ENCODE peak calls at places on chromosomes 3 and 15, in seven cellular contexts. K, G, J, H, Q, O and T are unnamed samples.

GRCh38 chr15:25811481-25811906 is 51.6 kb downstream of the ATP10A start:
- DNase-seq in K (no peak), G (no peak), J (no peak), H (no peak), Q (no peak), O (no peak), T (no peak)

GRCh38 chr3:180117381-180118163 is 80.8 kb upstream of the PEX5L start:
- DNase-seq in K (no peak), G (no peak), J (no peak), H (no peak), Q (no peak), O (no peak), T (no peak)

GRCh38 chr3:32374788-32375595 is 16.7 kb upstream of the CMTM7 start:
- DNase-seq in K (peak), G (peak), J (peak), H (peak), Q (no peak), O (peak), T (peak)

GRCh38 chr15:65083262-65083701 is 6.7 kb downstream of the KBTBD13 start:
- DNase-seq in K (peak), G (no peak), J (no peak), H (peak), Q (no peak), O (no peak), T (no peak)

GRCh38 chr3:11600501-11601282 is 43.0 kb downstream of the VGLL4 start:
- DNase-seq in K (peak), G (peak), J (no peak), H (peak), Q (no peak), O (peak), T (peak)

GRCh38 chr15:67109141-67110034 is 44.0 kb downstream of the SMAD3 start:
- DNase-seq in K (peak), G (no peak), J (peak), H (peak), Q (peak), O (peak), T (peak)

GRCh38 chr3:173502983-173503568 is 105.5 kb downstream of the NLGN1 start:
- DNase-seq in K (no peak), G (no peak), J (no peak), H (peak), Q (no peak), O (no peak), T (no peak)

GRCh38 chr3:122364508-122364907 is 18.5 kb downstream of the MIX23 start:
- DNase-seq in K (no peak), G (no peak), J (no peak), H (no peak), Q (no peak), O (no peak), T (no peak)

GRCh38 chr15:91224750-91225380 is 124.8 kb downstream of the SV2B start:
- DNase-seq in K (no peak), G (no peak), J (peak), H (no peak), Q (no peak), O (peak), T (no peak)

GRCh38 chr15:43777293-43777819 is 590 bp upstream of the ELL3 start:
- DNase-seq in K (peak), G (peak), J (peak), H (peak), Q (peak), O (peak), T (peak)

GRCh38 chr15:69422336-69422895 is 8.3 kb downstream of the KIF23 start:
- DNase-seq in K (no peak), G (peak), J (no peak), H (no peak), Q (no peak), O (no peak), T (no peak)

GRCh38 chr3:187968883-187969580 is 184.9 kb upstream of the LPP start:
- DNase-seq in K (no peak), G (peak), J (peak), H (no peak), Q (no peak), O (no peak), T (peak)

GRCh38 chr3:143644370-143645089 is 203.7 kb downstream of the SLC9A9 start:
- DNase-seq in K (no peak), G (peak), J (peak), H (no peak), Q (no peak), O (peak), T (peak)

GRCh38 chr3:29585368-29585767 is 304.5 kb downstream of the RBMS3 start:
- DNase-seq in K (no peak), G (no peak), J (no peak), H (no peak), Q (no peak), O (no peak), T (no peak)

GRCh38 chr15:74535388-74536084 is 5.5 kb upstream of the ARID3B start:
- DNase-seq in K (no peak), G (no peak), J (no peak), H (no peak), Q (no peak), O (no peak), T (no peak)

GRCh38 chr3:105951043-105951442 is 82.2 kb upstream of the CBLB start:
- DNase-seq in K (no peak), G (no peak), J (no peak), H (no peak), Q (no peak), O (no peak), T (no peak)

GRCh38 chr3:119175869-119176756 is 2.7 kb downstream of the UPK1B start:
- DNase-seq in K (no peak), G (no peak), J (peak), H (no peak), Q (no peak), O (peak), T (no peak)

GRCh38 chr15:64507293-64507802 is 47.0 kb downstream of the ZNF609 start:
- DNase-seq in K (peak), G (peak), J (peak), H (peak), Q (peak), O (peak), T (peak)

GRCh38 chr3:122392868-122393844 is 9.2 kb downstream of the FAM162A start:
- DNase-seq in K (no peak), G (no peak), J (no peak), H (no peak), Q (no peak), O (peak), T (no peak)

GRCh38 chr15:60137711-60138396 is 133.7 kb downstream of the FOXB1 start:
- DNase-seq in K (no peak), G (no peak), J (no peak), H (no peak), Q (no peak), O (no peak), T (no peak)

GRCh38 chr3:66404246-66404645 is 96.6 kb downstream of the LRIG1 start:
- DNase-seq in K (peak), G (no peak), J (no peak), H (peak), Q (peak), O (no peak), T (peak)

GRCh38 chr3:171658801-171659200 is 151.5 kb downstream of the PLD1 start:
- DNase-seq in K (no peak), G (no peak), J (no peak), H (no peak), Q (no peak), O (no peak), T (no peak)

GRCh38 chr3:112304611-112305010 is 10.6 kb upstream of the SLC9C1 start:
- DNase-seq in K (no peak), G (no peak), J (no peak), H (no peak), Q (no peak), O (no peak), T (no peak)

GRCh38 chr15:47185222-47185800 is 532.0 kb upstream of the SEMA6D start:
- DNase-seq in K (no peak), G (no peak), J (no peak), H (no peak), Q (no peak), O (no peak), T (no peak)

GRCh38 chr15:75723171-75723846 is 10.7 kb upstream of the CSPG4 start:
- DNase-seq in K (peak), G (no peak), J (no peak), H (no peak), Q (peak), O (no peak), T (peak)

GRCh38 chr15:69499521-69500201 is 47.0 kb downstream of the RPLP1 start:
- DNase-seq in K (no peak), G (no peak), J (no peak), H (peak), Q (no peak), O (no peak), T (no peak)

GRCh38 chr3:141231923-141232861 is 567 bp downstream of the PXYLP1 start:
- DNase-seq in K (peak), G (peak), J (no peak), H (peak), Q (peak), O (no peak), T (peak)

GRCh38 chr3:59734061-59734460 is 684.2 kb upstream of the CFAP20DC start:
- DNase-seq in K (no peak), G (no peak), J (no peak), H (no peak), Q (no peak), O (no peak), T (no peak)

GRCh38 chr3:128567705-128568356 is 74.8 kb upstream of the GATA2 start:
- DNase-seq in K (peak), G (no peak), J (no peak), H (no peak), Q (no peak), O (no peak), T (no peak)

GRCh38 chr3:116614795-116615362 is 94.7 kb upstream of the TUSC7 start:
- DNase-seq in K (no peak), G (no peak), J (no peak), H (no peak), Q (no peak), O (no peak), T (no peak)

GRCh38 chr3:105916767-105917166 is 48.0 kb upstream of the CBLB start:
- DNase-seq in K (no peak), G (no peak), J (no peak), H (no peak), Q (no peak), O (no peak), T (no peak)

GRCh38 chr3:62818347-62818746 is 56.9 kb downstream of the CADPS start:
- DNase-seq in K (no peak), G (no peak), J (no peak), H (no peak), Q (no peak), O (no peak), T (no peak)

GRCh38 chr3:24462737-24463136 is 31.9 kb downstream of the THRB start:
- DNase-seq in K (no peak), G (no peak), J (no peak), H (no peak), Q (no peak), O (no peak), T (no peak)

GRCh38 chr15:27480642-27481041 is 509.7 kb downstream of the GABRG3 start:
- DNase-seq in K (no peak), G (no peak), J (no peak), H (no peak), Q (no peak), O (no peak), T (no peak)

GRCh38 chr3:9897408-9898372 is 5.0 kb upstream of the IL17RE start:
- DNase-seq in K (no peak), G (peak), J (no peak), H (no peak), Q (peak), O (peak), T (peak)
- TF ChIP-seq POLR2A in K (no peak), G (no peak), J (no peak), H (no peak), Q (no peak), O (no peak), T (no peak)

DNA sequence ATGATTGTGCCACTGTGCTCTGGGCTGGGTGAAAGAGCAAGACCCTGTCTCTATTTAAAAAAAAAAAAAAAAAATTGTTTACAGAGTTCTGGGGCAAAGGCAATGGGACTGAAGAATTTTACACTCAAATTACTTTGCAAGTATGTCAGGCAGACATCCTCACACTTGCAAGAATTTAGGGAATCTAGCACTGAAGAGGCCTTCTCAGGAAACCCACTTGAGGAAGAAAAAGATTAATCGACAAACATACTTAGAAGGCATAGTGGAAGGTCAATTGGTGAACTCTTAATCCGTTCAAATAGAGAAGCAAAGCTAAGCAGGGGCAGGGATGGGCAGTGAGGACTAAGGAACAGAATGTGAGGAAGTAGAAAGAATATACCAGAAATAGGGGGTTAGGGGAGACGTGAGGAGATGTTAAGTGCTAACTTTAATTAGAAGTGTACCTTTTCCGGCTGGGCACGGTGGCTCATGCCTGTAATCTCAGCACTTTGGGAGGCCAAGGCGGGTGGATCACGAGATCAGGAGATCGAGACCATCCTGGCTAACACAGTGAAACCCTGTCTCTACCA is 15.0 kb downstream of the ST6GAL1 start:
- DNase-seq in K (no peak), G (no peak), J (no peak), H (no peak), Q (no peak), O (no peak), T (no peak)
- H3K27ac ChIP-seq in K (no peak), G (no peak), J (no peak), H (peak), Q (peak), O (no peak), T (no peak)

DNA sequence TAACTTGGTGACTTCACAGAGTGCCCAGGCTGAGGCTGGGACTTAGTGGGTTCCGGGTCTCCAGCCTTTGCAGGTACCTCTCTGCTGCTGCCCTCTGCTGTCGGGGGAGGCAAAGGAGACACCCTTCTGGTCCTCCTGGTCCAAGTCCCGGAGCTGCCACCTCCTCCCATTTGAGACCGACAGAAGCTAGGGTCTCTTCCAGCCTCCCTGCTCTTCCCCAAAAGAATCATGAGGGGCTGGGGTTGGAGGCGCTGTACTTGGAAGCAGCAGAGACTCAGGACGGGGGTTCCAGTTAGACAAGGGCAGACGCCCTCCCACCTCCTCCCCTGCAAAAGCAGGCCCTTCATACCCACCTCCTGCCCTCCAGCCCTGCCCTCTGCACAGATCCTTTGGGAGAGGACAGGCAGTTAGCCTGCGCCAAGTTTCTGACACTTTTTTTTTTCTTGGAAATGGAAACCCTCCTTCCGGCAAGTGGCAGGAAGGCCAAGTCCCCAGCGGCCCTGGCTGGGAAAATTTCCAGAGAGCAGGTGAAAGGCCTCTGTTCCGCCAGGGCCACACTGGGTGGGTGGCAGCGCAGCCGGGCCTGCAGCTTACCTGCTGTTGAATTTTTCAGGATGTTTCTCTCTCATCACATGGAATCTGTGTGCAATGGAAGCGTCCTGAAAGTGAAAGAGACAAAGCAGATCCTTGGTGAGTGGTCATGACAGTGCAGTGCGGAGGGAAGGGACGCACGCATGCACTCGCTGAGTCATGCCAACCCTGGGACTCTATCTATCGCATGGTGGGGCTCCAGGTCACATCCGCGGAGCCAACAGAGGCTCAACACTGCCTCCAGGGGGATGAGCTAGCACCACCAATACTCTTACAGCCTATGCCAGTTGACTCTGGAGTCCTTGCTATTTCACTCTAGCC is 119.9 kb downstream of the DGKG start:
- DNase-seq in K (peak), G (peak), J (peak), H (peak), Q (peak), O (peak), T (peak)
- TF ChIP-seq POLR2A in K (no peak), G (no peak), J (no peak), H (no peak), Q (no peak), O (peak), T (no peak)

GRCh38 chr15:41949400-41950126 is 22.8 kb downstream of the EHD4 start:
- DNase-seq in K (no peak), G (peak), J (no peak), H (no peak), Q (no peak), O (no peak), T (no peak)
- H3K27ac ChIP-seq in K (peak), G (no peak), J (no peak), H (peak), Q (no peak), O (no peak), T (no peak)

GRCh38 chr3:114056130-114057010 is at the start of the genes CCDC191 and QTRT2:
- DNase-seq in K (peak), G (peak), J (peak), H (peak), Q (peak), O (peak), T (peak)
- TF ChIP-seq POLR2A in K (no peak), G (no peak), J (peak), H (no peak), Q (no peak), O (peak), T (no peak)